ENCODE peak calls at places on chromosomes 1 and 21, in six cellular contexts. One of them, this sample, is unnamed.

GRCh38 chr1:70043806-70044205 is 161.6 kb downstream of the LRRC40 start:
- DNase-seq in AG04450: peak
- DNase-seq in HL-60: no peak
- DNase-seq in brain microvascular endothelial cell: peak
- DNase-seq in CD8-positive, alpha-beta memory T cell: no peak
- DNase-seq in NB4: no peak
- DNase-seq in this sample: peak

GRCh38 chr1:50681931-50682330 is 258.7 kb upstream of the DMRTA2 start:
- DNase-seq in AG04450: no peak
- DNase-seq in HL-60: no peak
- DNase-seq in brain microvascular endothelial cell: no peak
- DNase-seq in CD8-positive, alpha-beta memory T cell: no peak
- DNase-seq in NB4: no peak
- DNase-seq in this sample: no peak

GRCh38 chr1:155833665-155834295 is 23.2 kb downstream of the GON4L start:
- DNase-seq in AG04450: no peak
- DNase-seq in HL-60: no peak
- DNase-seq in brain microvascular endothelial cell: no peak
- DNase-seq in CD8-positive, alpha-beta memory T cell: no peak
- DNase-seq in NB4: no peak
- DNase-seq in this sample: no peak

GRCh38 chr1:154546264-154547043 is 12.0 kb downstream of the UBE2Q1 start:
- DNase-seq in AG04450: no peak
- DNase-seq in HL-60: peak
- DNase-seq in brain microvascular endothelial cell: peak
- DNase-seq in CD8-positive, alpha-beta memory T cell: peak
- DNase-seq in NB4: peak
- DNase-seq in this sample: no peak

GRCh38 chr21:32102426-32102825 is 176.4 kb downstream of the MIS18A start:
- DNase-seq in AG04450: no peak
- DNase-seq in HL-60: no peak
- DNase-seq in brain microvascular endothelial cell: no peak
- DNase-seq in CD8-positive, alpha-beta memory T cell: no peak
- DNase-seq in NB4: no peak
- DNase-seq in this sample: no peak

GRCh38 chr1:239757711-239758110 is 334.0 kb upstream of the FMN2 start:
- DNase-seq in AG04450: no peak
- DNase-seq in HL-60: no peak
- DNase-seq in brain microvascular endothelial cell: no peak
- DNase-seq in CD8-positive, alpha-beta memory T cell: no peak
- DNase-seq in NB4: no peak
- DNase-seq in this sample: no peak

GRCh38 chr21:45976666-45977335 is 4.8 kb upstream of the COL6A1 start:
- DNase-seq in AG04450: no peak
- DNase-seq in HL-60: no peak
- DNase-seq in brain microvascular endothelial cell: no peak
- DNase-seq in CD8-positive, alpha-beta memory T cell: no peak
- DNase-seq in NB4: no peak
- DNase-seq in this sample: no peak

GRCh38 chr1:94532077-94532476 is 9.5 kb downstream of the F3 start:
- DNase-seq in AG04450: no peak
- DNase-seq in HL-60: no peak
- DNase-seq in brain microvascular endothelial cell: no peak
- DNase-seq in CD8-positive, alpha-beta memory T cell: no peak
- DNase-seq in NB4: no peak
- DNase-seq in this sample: no peak

GRCh38 chr1:204653590-204654340 is 31.8 kb downstream of the LRRN2 start:
- DNase-seq in AG04450: no peak
- DNase-seq in HL-60: no peak
- DNase-seq in brain microvascular endothelial cell: no peak
- DNase-seq in CD8-positive, alpha-beta memory T cell: no peak
- DNase-seq in NB4: no peak
- DNase-seq in this sample: no peak

GRCh38 chr21:15221799-15222386 is 157.1 kb upstream of the NRIP1 start:
- DNase-seq in AG04450: peak
- DNase-seq in HL-60: peak
- DNase-seq in brain microvascular endothelial cell: peak
- DNase-seq in CD8-positive, alpha-beta memory T cell: no peak
- DNase-seq in NB4: peak
- DNase-seq in this sample: peak

GRCh38 chr21:32603131-32603530 is 9.0 kb downstream of the CFAP298 start:
- DNase-seq in AG04450: no peak
- DNase-seq in HL-60: no peak
- DNase-seq in brain microvascular endothelial cell: no peak
- DNase-seq in CD8-positive, alpha-beta memory T cell: no peak
- DNase-seq in NB4: no peak
- DNase-seq in this sample: no peak

GRCh38 chr1:227396539-227397355 is 78.5 kb upstream of the CDC42BPA start:
- DNase-seq in AG04450: no peak
- DNase-seq in HL-60: no peak
- DNase-seq in brain microvascular endothelial cell: no peak
- DNase-seq in CD8-positive, alpha-beta memory T cell: no peak
- DNase-seq in NB4: no peak
- DNase-seq in this sample: no peak

GRCh38 chr1:225460737-225461532 is 33.1 kb upstream of the LBR start:
- DNase-seq in AG04450: no peak
- DNase-seq in HL-60: no peak
- DNase-seq in brain microvascular endothelial cell: no peak
- DNase-seq in CD8-positive, alpha-beta memory T cell: peak
- DNase-seq in NB4: peak
- DNase-seq in this sample: no peak

GRCh38 chr1:151130837-151131586 is 15.4 kb downstream of the SEMA6C start:
- DNase-seq in AG04450: peak
- DNase-seq in HL-60: no peak
- DNase-seq in brain microvascular endothelial cell: peak
- DNase-seq in CD8-positive, alpha-beta memory T cell: peak
- DNase-seq in NB4: no peak
- DNase-seq in this sample: peak
- H3K4me3 ChIP-seq in AG04450: peak
- H3K4me3 ChIP-seq in HL-60: no peak
- H3K4me3 ChIP-seq in brain microvascular endothelial cell: peak
- H3K4me3 ChIP-seq in CD8-positive, alpha-beta memory T cell: peak
- H3K4me3 ChIP-seq in NB4: no peak
- H3K4me3 ChIP-seq in this sample: peak

GRCh38 chr1:19662313-19662712 is 2.4 kb upstream of the HTR6 start:
- DNase-seq in AG04450: no peak
- DNase-seq in HL-60: no peak
- DNase-seq in brain microvascular endothelial cell: no peak
- DNase-seq in CD8-positive, alpha-beta memory T cell: no peak
- DNase-seq in NB4: no peak
- DNase-seq in this sample: no peak

GRCh38 chr1:19666139-19666465 is 1.4 kb downstream of the HTR6 start:
- DNase-seq in AG04450: no peak
- DNase-seq in HL-60: no peak
- DNase-seq in brain microvascular endothelial cell: no peak
- DNase-seq in CD8-positive, alpha-beta memory T cell: no peak
- DNase-seq in NB4: no peak
- DNase-seq in this sample: no peak

GRCh38 chr1:19665044-19665455 is 375 bp downstream of the HTR6 start:
- DNase-seq in AG04450: no peak
- DNase-seq in HL-60: no peak
- DNase-seq in brain microvascular endothelial cell: no peak
- DNase-seq in CD8-positive, alpha-beta memory T cell: no peak
- DNase-seq in NB4: no peak
- DNase-seq in this sample: no peak

GRCh38 chr1:19665456-19666138 is 922 bp downstream of the HTR6 start:
- DNase-seq in AG04450: no peak
- DNase-seq in HL-60: no peak
- DNase-seq in brain microvascular endothelial cell: no peak
- DNase-seq in CD8-positive, alpha-beta memory T cell: no peak
- DNase-seq in NB4: no peak
- DNase-seq in this sample: no peak

DNA sequence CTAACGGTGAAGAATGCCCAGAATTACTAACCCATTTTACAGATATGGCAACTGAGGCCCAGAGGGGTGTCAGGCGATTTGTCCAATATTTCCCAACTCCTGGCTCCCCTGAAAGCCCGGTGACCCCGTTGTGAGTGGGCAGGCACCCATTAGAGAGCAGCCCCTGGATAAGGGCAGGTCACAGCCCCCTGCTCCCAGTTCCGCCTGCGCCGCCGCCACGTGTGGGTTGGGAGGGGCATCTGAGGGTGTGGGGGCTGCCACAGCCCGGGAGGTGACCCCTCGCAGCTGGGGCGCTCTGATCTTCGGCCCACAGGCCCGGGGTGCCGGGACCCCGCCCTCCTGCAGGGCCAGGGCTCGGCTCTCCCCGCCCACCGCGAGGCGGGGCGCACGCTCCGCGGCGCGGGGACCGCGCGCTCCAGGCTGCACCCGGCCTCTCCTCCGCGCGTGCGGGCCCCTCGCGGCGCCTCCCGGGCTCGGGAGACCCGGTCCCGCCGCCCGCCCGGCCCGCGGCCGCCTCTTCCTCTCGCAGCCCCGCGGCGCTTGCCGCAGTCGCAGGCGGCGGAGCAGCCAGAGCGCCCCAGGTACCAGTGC is at the start of gene HTR6:
- DNase-seq in AG04450: no peak
- DNase-seq in HL-60: no peak
- DNase-seq in brain microvascular endothelial cell: no peak
- DNase-seq in CD8-positive, alpha-beta memory T cell: no peak
- DNase-seq in NB4: no peak
- DNase-seq in this sample: no peak
- H3K4me3 ChIP-seq in AG04450: peak
- H3K4me3 ChIP-seq in HL-60: no peak
- H3K4me3 ChIP-seq in brain microvascular endothelial cell: no peak
- H3K4me3 ChIP-seq in CD8-positive, alpha-beta memory T cell: peak
- H3K4me3 ChIP-seq in NB4: no peak
- H3K4me3 ChIP-seq in this sample: peak

GRCh38 chr21:44924611-44925010 is 3.9 kb upstream of the ITGB2 start:
- DNase-seq in AG04450: no peak
- DNase-seq in HL-60: no peak
- DNase-seq in brain microvascular endothelial cell: no peak
- DNase-seq in CD8-positive, alpha-beta memory T cell: no peak
- DNase-seq in NB4: no peak
- DNase-seq in this sample: no peak

GRCh38 chr21:44927587-44928461 is 7.1 kb upstream of the ITGB2 start:
- DNase-seq in AG04450: no peak
- DNase-seq in HL-60: peak
- DNase-seq in brain microvascular endothelial cell: peak
- DNase-seq in CD8-positive, alpha-beta memory T cell: peak
- DNase-seq in NB4: peak
- DNase-seq in this sample: peak

GRCh38 chr21:44925027-44925755 is 4.5 kb upstream of the ITGB2 start:
- DNase-seq in AG04450: no peak
- DNase-seq in HL-60: peak
- DNase-seq in brain microvascular endothelial cell: no peak
- DNase-seq in CD8-positive, alpha-beta memory T cell: no peak
- DNase-seq in NB4: peak
- DNase-seq in this sample: peak

GRCh38 chr21:44927259-44927586 is 6.5 kb upstream of the ITGB2 start:
- DNase-seq in AG04450: no peak
- DNase-seq in HL-60: no peak
- DNase-seq in brain microvascular endothelial cell: no peak
- DNase-seq in CD8-positive, alpha-beta memory T cell: no peak
- DNase-seq in NB4: no peak
- DNase-seq in this sample: no peak

GRCh38 chr21:44926364-44927101 is 5.8 kb upstream of the ITGB2 start:
- DNase-seq in AG04450: no peak
- DNase-seq in HL-60: peak
- DNase-seq in brain microvascular endothelial cell: no peak
- DNase-seq in CD8-positive, alpha-beta memory T cell: peak
- DNase-seq in NB4: no peak
- DNase-seq in this sample: peak
- H3K4me3 ChIP-seq in AG04450: no peak
- H3K4me3 ChIP-seq in HL-60: no peak
- H3K4me3 ChIP-seq in brain microvascular endothelial cell: no peak
- H3K4me3 ChIP-seq in CD8-positive, alpha-beta memory T cell: peak
- H3K4me3 ChIP-seq in NB4: no peak
- H3K4me3 ChIP-seq in this sample: no peak

GRCh38 chr1:196344462-196344861 is 263.8 kb downstream of the KCNT2 start:
- DNase-seq in AG04450: no peak
- DNase-seq in HL-60: no peak
- DNase-seq in brain microvascular endothelial cell: no peak
- DNase-seq in CD8-positive, alpha-beta memory T cell: no peak
- DNase-seq in NB4: no peak
- DNase-seq in this sample: no peak
- H3K4me3 ChIP-seq in AG04450: no peak
- H3K4me3 ChIP-seq in HL-60: no peak
- H3K4me3 ChIP-seq in brain microvascular endothelial cell: no peak
- H3K4me3 ChIP-seq in CD8-positive, alpha-beta memory T cell: no peak
- H3K4me3 ChIP-seq in NB4: no peak
- H3K4me3 ChIP-seq in this sample: no peak

DNA sequence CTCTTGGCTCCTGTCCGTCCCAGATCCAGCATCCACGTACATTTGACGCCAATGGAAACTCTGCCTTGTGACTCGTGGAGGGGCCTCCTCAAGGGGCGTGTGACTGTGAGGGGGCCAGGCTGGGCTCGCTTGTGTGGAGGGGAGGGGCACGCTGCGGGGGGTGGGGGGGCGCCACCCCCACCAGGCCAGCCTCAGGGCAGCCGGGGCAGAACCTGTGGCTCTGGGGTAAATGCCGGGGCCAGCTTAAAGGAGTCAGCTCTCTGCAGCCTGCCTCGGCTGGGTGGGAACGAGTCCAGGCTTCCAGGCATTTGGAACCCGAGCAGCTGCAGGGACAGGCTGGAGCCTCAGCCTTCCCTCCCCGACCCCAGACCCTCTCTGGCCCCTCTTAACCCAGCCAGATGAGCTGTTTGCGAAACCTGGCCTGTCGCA is 94.0 kb downstream of the SIK1 start:
- DNase-seq in AG04450: no peak
- DNase-seq in HL-60: no peak
- DNase-seq in brain microvascular endothelial cell: no peak
- DNase-seq in CD8-positive, alpha-beta memory T cell: no peak
- DNase-seq in NB4: no peak
- DNase-seq in this sample: no peak
- H3K4me3 ChIP-seq in AG04450: peak
- H3K4me3 ChIP-seq in HL-60: no peak
- H3K4me3 ChIP-seq in brain microvascular endothelial cell: peak
- H3K4me3 ChIP-seq in CD8-positive, alpha-beta memory T cell: no peak
- H3K4me3 ChIP-seq in NB4: no peak
- H3K4me3 ChIP-seq in this sample: peak

GRCh38 chr21:41971891-41972290 is 18.1 kb upstream of the C2CD2 start:
- DNase-seq in AG04450: no peak
- DNase-seq in HL-60: no peak
- DNase-seq in brain microvascular endothelial cell: no peak
- DNase-seq in CD8-positive, alpha-beta memory T cell: no peak
- DNase-seq in NB4: no peak
- DNase-seq in this sample: no peak

GRCh38 chr21:41972511-41973205 is 18.8 kb upstream of the C2CD2 start:
- DNase-seq in AG04450: no peak
- DNase-seq in HL-60: no peak
- DNase-seq in brain microvascular endothelial cell: no peak
- DNase-seq in CD8-positive, alpha-beta memory T cell: no peak
- DNase-seq in NB4: no peak
- DNase-seq in this sample: no peak

GRCh38 chr21:41973861-41974751 is 20.3 kb upstream of the C2CD2 start:
- DNase-seq in AG04450: no peak
- DNase-seq in HL-60: peak
- DNase-seq in brain microvascular endothelial cell: no peak
- DNase-seq in CD8-positive, alpha-beta memory T cell: no peak
- DNase-seq in NB4: peak
- DNase-seq in this sample: no peak

GRCh38 chr21:41974752-41975053 is 20.9 kb upstream of the C2CD2 start:
- DNase-seq in AG04450: no peak
- DNase-seq in HL-60: no peak
- DNase-seq in brain microvascular endothelial cell: no peak
- DNase-seq in CD8-positive, alpha-beta memory T cell: no peak
- DNase-seq in NB4: no peak
- DNase-seq in this sample: no peak

GRCh38 chr21:41973427-41973831 is 19.6 kb upstream of the C2CD2 start:
- DNase-seq in AG04450: no peak
- DNase-seq in HL-60: no peak
- DNase-seq in brain microvascular endothelial cell: no peak
- DNase-seq in CD8-positive, alpha-beta memory T cell: no peak
- DNase-seq in NB4: no peak
- DNase-seq in this sample: no peak
- H3K4me3 ChIP-seq in AG04450: no peak
- H3K4me3 ChIP-seq in HL-60: no peak
- H3K4me3 ChIP-seq in brain microvascular endothelial cell: no peak
- H3K4me3 ChIP-seq in CD8-positive, alpha-beta memory T cell: no peak
- H3K4me3 ChIP-seq in NB4: no peak
- H3K4me3 ChIP-seq in this sample: no peak